ENCODE peak calls at places on chromosome 17, in six cellular contexts. T, K, V, S, C and P are unnamed samples.

GRCh38 chr17:79303641-79304205 is 229.1 kb downstream of the ENGASE start:
- DNase-seq in S (no peak), V (no peak), C (peak), K (no peak), T (no peak), P (no peak)

GRCh38 chr17:77361986-77362620 is 221.3 kb downstream of the SEC14L1 start:
- DNase-seq in K (no peak), S (no peak), V (peak), C (no peak), T (no peak), P (peak)

GRCh38 chr17:67021718-67022450 is 22.5 kb upstream of the CACNG1 start:
- DNase-seq in V (no peak), T (no peak), S (no peak), K (no peak), C (no peak), P (no peak)

GRCh38 chr17:17900615-17901520 is 64.1 kb upstream of the SREBF1 start:
- DNase-seq in V (peak), T (peak), S (peak), C (no peak), K (peak), P (peak)

GRCh38 chr17:51050291-51051033 is 70.2 kb downstream of the SPAG9 start:
- DNase-seq in S (peak), C (peak), T (no peak), V (no peak), K (no peak), P (no peak)

GRCh38 chr17:58576679-58577367 is 62.4 kb upstream of the MTMR4 start:
- DNase-seq in V (no peak), S (peak), K (no peak), T (no peak), C (no peak), P (no peak)

GRCh38 chr17:48215583-48216139 is 108.1 kb downstream of the SNX11 start:
- DNase-seq in K (no peak), V (peak), T (no peak), C (no peak), S (peak), P (no peak)

GRCh38 chr17:13931752-13932477 is 137.4 kb upstream of the COX10 start:
- DNase-seq in S (peak), K (peak), C (peak), V (peak), T (peak), P (no peak)

GRCh38 chr17:28810437-28810836 is 32.2 kb downstream of the FAM222B start:
- DNase-seq in K (no peak), S (no peak), T (no peak), C (no peak), V (no peak), P (no peak)

GRCh38 chr17:29555840-29556239 is 11.0 kb downstream of the ABHD15 start:
- DNase-seq in T (no peak), K (no peak), V (no peak), C (no peak), S (no peak), P (no peak)

GRCh38 chr17:2215616-2216364 is 87.8 kb downstream of the SMG6 start:
- DNase-seq in C (peak), T (peak), S (peak), V (peak), K (peak), P (no peak)

GRCh38 chr17:75845933-75846700 is 1.9 kb upstream of the UNC13D start:
- DNase-seq in C (no peak), K (no peak), T (no peak), V (no peak), S (no peak), P (no peak)

GRCh38 chr17:82228278-82228841 is 482 bp upstream of the SLC16A3 start:
- DNase-seq in K (peak), C (peak), V (peak), S (no peak), T (peak), P (no peak)

GRCh38 chr17:45246861-45247428 is 14.9 kb downstream of the SPATA32 start:
- DNase-seq in C (no peak), S (peak), V (peak), T (no peak), K (peak), P (no peak)

GRCh38 chr17:50425682-50426471 is at the start of gene ACSF2:
- DNase-seq in S (peak), V (peak), T (peak), K (peak), C (peak), P (no peak)

GRCh38 chr17:29577778-29578211 is 9.3 kb downstream of the TP53I13 start:
- DNase-seq in K (peak), S (peak), T (no peak), V (peak), C (no peak), P (no peak)

GRCh38 chr17:30950669-30951399 is 20.0 kb upstream of the RNF135 start:
- DNase-seq in K (peak), V (peak), C (no peak), S (peak), T (peak), P (no peak)

GRCh38 chr17:50664788-50665458 is 30.2 kb downstream of the ABCC3 start:
- DNase-seq in V (no peak), S (no peak), C (no peak), K (no peak), T (no peak), P (no peak)

GRCh38 chr17:17200311-17200710 is 5.8 kb downstream of the PLD6 start:
- DNase-seq in V (no peak), T (no peak), C (no peak), K (no peak), S (no peak), P (no peak)

GRCh38 chr17:40182606-40183005 is 5.3 kb downstream of the RAPGEFL1 start:
- DNase-seq in S (no peak), T (no peak), C (no peak), V (no peak), K (peak), P (no peak)

GRCh38 chr17:50123649-50124349 is 6.2 kb downstream of the SAMD14 start:
- DNase-seq in C (no peak), K (peak), V (no peak), S (peak), T (no peak), P (no peak)

GRCh38 chr17:45043268-45043681 is 8.2 kb downstream of the DCAKD start:
- DNase-seq in C (no peak), T (peak), V (peak), S (no peak), K (peak), P (no peak)

GRCh38 chr17:61235821-61236197 is 163.8 kb upstream of the TBX2 start:
- DNase-seq in T (no peak), C (no peak), S (peak), V (peak), K (no peak), P (no peak)

GRCh38 chr17:62637809-62638208 is 10.3 kb downstream of the MRC2 start:
- DNase-seq in T (no peak), K (peak), C (no peak), S (no peak), V (no peak), P (peak)
- TF ChIP-seq CTCF in T (no peak), K (no peak), C (no peak), S (no peak), V (no peak), P (peak)

DNA sequence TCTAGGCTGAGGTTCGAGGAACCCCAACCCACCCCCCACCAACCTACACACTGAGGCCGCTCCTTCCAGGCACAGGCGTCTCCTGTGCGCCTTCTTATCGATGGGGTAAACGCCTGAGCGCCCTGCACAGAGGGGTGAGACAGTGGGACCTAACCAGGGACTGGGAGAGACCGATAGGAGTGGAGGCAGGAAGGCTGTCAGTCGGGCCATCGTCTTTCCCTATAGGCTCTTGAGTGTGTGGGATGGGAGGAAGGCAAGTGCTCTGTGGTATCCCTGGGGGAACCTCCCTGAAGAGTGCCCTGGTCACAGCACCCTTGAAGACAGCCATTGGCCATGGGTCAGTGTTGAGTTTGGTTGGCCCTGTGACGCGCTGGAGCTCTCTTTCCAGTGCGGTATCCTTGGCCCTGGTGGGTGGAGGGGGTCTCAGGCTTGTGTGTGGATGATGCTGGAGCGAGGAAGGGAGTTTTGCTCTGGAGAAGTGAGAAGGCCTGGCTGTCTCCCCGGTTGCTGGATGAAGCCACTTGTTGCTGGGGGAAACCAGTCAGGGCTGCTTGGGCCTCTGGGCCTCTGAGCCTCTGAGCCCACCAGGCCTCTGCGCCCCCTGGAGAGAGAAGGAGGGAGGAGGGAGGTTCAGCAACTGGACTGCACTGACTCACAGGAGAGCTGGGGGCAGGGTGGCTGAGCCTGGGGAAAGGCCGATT is 1.7 kb downstream of the GPRC5C start:
- DNase-seq in T (no peak), V (no peak), C (no peak), K (no peak), S (no peak), P (no peak)
- TF ChIP-seq CTCF in T (no peak), V (no peak), C (no peak), K (no peak), S (no peak), P (peak)

GRCh38 chr17:80605326-80606066 is 60.9 kb downstream of the RPTOR start:
- DNase-seq in S (peak), V (peak), T (no peak), C (peak), K (no peak), P (no peak)
- TF ChIP-seq CTCF in S (no peak), V (no peak), T (no peak), C (no peak), K (no peak), P (no peak)

GRCh38 chr17:63847525-63848249 is 5.2 kb upstream of the SMARCD2 start:
- DNase-seq in C (no peak), K (no peak), T (no peak), V (no peak), S (no peak), P (no peak)

GRCh38 chr17:63853260-63853659 is 10.8 kb upstream of the SMARCD2 start:
- DNase-seq in C (no peak), T (no peak), K (no peak), S (no peak), V (peak), P (no peak)

GRCh38 chr17:63845509-63845908 is 3.0 kb upstream of the SMARCD2 start:
- DNase-seq in T (no peak), S (no peak), K (no peak), C (no peak), V (no peak), P (no peak)

GRCh38 chr17:63850401-63850800 is 7.9 kb upstream of the SMARCD2 start:
- DNase-seq in K (no peak), S (no peak), T (no peak), C (no peak), V (no peak), P (no peak)

GRCh38 chr17:63848834-63849689 is 6.6 kb upstream of the SMARCD2 start:
- DNase-seq in T (peak), V (peak), K (peak), S (peak), C (peak), P (no peak)
- TF ChIP-seq CTCF in T (peak), V (peak), K (peak), S (peak), C (peak), P (peak)

GRCh38 chr17:42878924-42879595 is 21.5 kb upstream of the G6PC1 start:
- DNase-seq in S (no peak), K (no peak), T (no peak), V (no peak), C (no peak), P (no peak)

GRCh38 chr17:42880776-42881175 is 19.8 kb upstream of the G6PC1 start:
- DNase-seq in K (no peak), S (no peak), C (no peak), V (peak), T (no peak), P (no peak)

GRCh38 chr17:42879596-42879985 is 21.0 kb upstream of the G6PC1 start:
- DNase-seq in V (peak), C (no peak), S (peak), T (no peak), K (no peak), P (no peak)

GRCh38 chr17:42877037-42877436 is 23.6 kb upstream of the G6PC1 start:
- DNase-seq in C (no peak), S (no peak), K (no peak), V (no peak), T (no peak), P (no peak)

GRCh38 chr17:42878123-42878880 is 22.3 kb upstream of the G6PC1 start:
- DNase-seq in C (no peak), V (no peak), S (no peak), K (no peak), T (no peak), P (no peak)
- TF ChIP-seq CTCF in C (no peak), V (peak), S (no peak), K (no peak), T (no peak), P (peak)

GRCh38 chr17:33653389-33653788 is 360.3 kb upstream of the ASIC2 start:
- DNase-seq in T (no peak), S (no peak), V (no peak), K (no peak), C (no peak), P (no peak)

GRCh38 chr17:33642002-33642401 is 348.9 kb upstream of the ASIC2 start:
- DNase-seq in K (no peak), T (no peak), C (no peak), S (no peak), V (no peak), P (no peak)

GRCh38 chr17:33651631-33652030 is 358.5 kb upstream of the ASIC2 start:
- DNase-seq in T (no peak), S (peak), V (no peak), C (no peak), K (no peak), P (no peak)

DNA sequence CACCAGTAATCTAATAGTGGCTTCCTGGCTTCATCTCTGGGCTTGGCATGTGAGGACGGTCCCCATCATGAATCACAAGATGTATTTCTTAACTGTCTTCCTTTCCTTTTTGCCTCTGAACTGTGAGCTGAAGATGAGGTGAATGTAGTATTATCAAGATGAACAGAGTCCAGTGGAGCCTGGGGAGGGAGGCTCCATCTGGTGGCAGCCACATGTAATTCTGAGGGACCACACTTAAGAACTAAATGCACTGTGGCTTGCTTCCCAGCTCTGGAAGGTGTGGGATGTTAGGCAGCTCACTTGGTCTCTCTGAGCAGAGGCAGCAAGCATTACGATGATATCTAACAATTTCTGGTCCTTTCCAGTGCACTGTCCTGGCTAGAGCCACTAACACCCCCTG is 354.9 kb upstream of the ASIC2 start:
- DNase-seq in K (no peak), S (peak), V (no peak), T (no peak), C (no peak), P (no peak)
- TF ChIP-seq CTCF in K (no peak), S (peak), V (peak), T (peak), C (no peak), P (peak)